ENCODE peak calls at places on chromosomes 5 and 9, in six cellular contexts. W is colonic mucosa, J is mucosa of descending colon, F is fibroblast of lung, N is mammary epithelial cell, E is aorta. Q is an unnamed sample.

GRCh38 chr5:122142480-122142879 is 13.1 kb downstream of the ZNF474 start:
- DNase-seq in W (no peak), J (no peak), F (peak), N (peak), E (no peak), Q (no peak)

GRCh38 chr9:129544766-129545165 is 76.1 kb downstream of the C9orf50 start:
- DNase-seq in W (no peak), J (no peak), F (no peak), N (no peak), E (no peak), Q (no peak)

GRCh38 chr5:179986328-179986727 is 78.6 kb upstream of the TBC1D9B start:
- DNase-seq in W (no peak), J (no peak), F (peak), N (no peak), E (no peak), Q (peak)

GRCh38 chr9:99134893-99135341 is 30.0 kb downstream of the TGFBR1 start:
- DNase-seq in W (no peak), J (no peak), F (peak), N (peak), E (no peak), Q (no peak)

GRCh38 chr5:56440871-56441740 is 208.0 kb upstream of the ANKRD55 start:
- DNase-seq in W (peak), J (no peak), F (peak), N (peak), E (no peak), Q (no peak)

GRCh38 chr5:171342362-171343111 is 33.5 kb downstream of the TLX3 start:
- DNase-seq in W (peak), J (no peak), F (peak), N (peak), E (no peak), Q (peak)

GRCh38 chr9:88400021-88400420 is 11.8 kb downstream of the SPIN1 start:
- DNase-seq in W (no peak), J (no peak), F (peak), N (peak), E (no peak), Q (no peak)

GRCh38 chr5:109516385-109516784 is 106.6 kb upstream of the PJA2 start:
- DNase-seq in W (no peak), J (no peak), F (peak), N (no peak), E (no peak), Q (no peak)

GRCh38 chr5:180129291-180130190 is 58.0 kb upstream of the RNF130 start:
- DNase-seq in W (no peak), J (peak), F (no peak), N (no peak), E (no peak), Q (no peak)

GRCh38 chr5:149419532-149420485 is 40.7 kb upstream of the IL17B start:
- DNase-seq in W (no peak), J (no peak), F (peak), N (no peak), E (no peak), Q (no peak)

GRCh38 chr9:90055226-90055625 is 450.4 kb downstream of the GADD45G start:
- DNase-seq in W (no peak), J (no peak), F (no peak), N (no peak), E (no peak), Q (no peak)

GRCh38 chr5:85651744-85652143 is 966.0 kb upstream of the COX7C start:
- DNase-seq in W (no peak), J (no peak), F (no peak), N (no peak), E (no peak), Q (no peak)

GRCh38 chr5:156383510-156383909 is 56.5 kb downstream of the SGCD start:
- DNase-seq in W (no peak), J (no peak), F (peak), N (no peak), E (no peak), Q (no peak)

GRCh38 chr9:126299706-126300276 is 26.8 kb upstream of the MVB12B start:
- DNase-seq in W (peak), J (no peak), F (no peak), N (no peak), E (no peak), Q (no peak)

GRCh38 chr9:99824378-99825157 is 2.9 kb downstream of the NR4A3 start:
- DNase-seq in W (peak), J (peak), F (peak), N (no peak), E (peak), Q (no peak)

Q was measured in pons.